ENCODE peak calls at places on chromosomes 4 and X, in nine cellular contexts. F is astrocyte of the spinal cord, U is pancreas, D is GM23338, T is spleen, G is left lung, B is fibroblast of lung, I is AG09319, Y is endothelial cell. Z is an unnamed sample.

GRCh38 chr4:185859106-185859505 is 47.1 kb upstream of the SORBS2 start:
- DNase-seq in B (no peak), T (no peak), G (no peak), D (no peak), U (no peak), Y (no peak), I (no peak), F (peak), Z (no peak)

GRCh38 chr4:109826719-109827118 is 1.1 kb upstream of the RRH start:
- DNase-seq in T (no peak), Y (no peak), G (no peak), D (peak), B (peak), I (no peak), U (no peak), F (peak), Z (no peak)

GRCh38 chr4:169724251-169724650 is 33.5 kb downstream of the HPF1 start:
- DNase-seq in B (peak), T (no peak), U (no peak), G (no peak), F (peak), I (no peak), D (peak), Y (no peak), Z (no peak)

GRCh38 chrX:74286950-74287349 is 17.0 kb upstream of the ZCCHC13 start:
- DNase-seq in U (no peak), T (no peak), I (peak), D (no peak), Y (no peak), G (no peak), F (peak), B (peak), Z (no peak)

GRCh38 chrX:123338240-123338639 is 154.2 kb downstream of the GRIA3 start:
- DNase-seq in Y (no peak), D (no peak), G (no peak), U (no peak), I (no peak), B (no peak), T (no peak), F (no peak), Z (no peak)

GRCh38 chr4:101039367-101039766 is 308.0 kb downstream of the PPP3CA start:
- DNase-seq in F (no peak), I (no peak), G (no peak), T (no peak), U (no peak), Y (no peak), D (no peak), B (no peak), Z (no peak)

GRCh38 chr4:69828828-69829227 is 31.1 kb downstream of the SULT1E1 start:
- DNase-seq in G (no peak), B (peak), T (no peak), D (no peak), F (peak), Y (no peak), I (no peak), U (no peak), Z (no peak)

GRCh38 chr4:23962462-23962861 is 72.6 kb upstream of the PPARGC1A start:
- DNase-seq in I (no peak), T (no peak), Y (no peak), B (no peak), F (no peak), G (no peak), D (no peak), U (no peak), Z (no peak)

GRCh38 chrX:77597511-77597910 is 150.3 kb downstream of the FGF16 start:
- DNase-seq in G (no peak), Y (no peak), T (no peak), U (no peak), D (no peak), F (no peak), I (no peak), B (no peak), Z (no peak)

GRCh38 chrX:111445485-111445884 is 33.5 kb upstream of the DCX start:
- DNase-seq in D (peak), B (peak), T (no peak), I (no peak), Y (peak), U (no peak), G (no peak), F (peak), Z (no peak)

GRCh38 chr4:75229783-75230570 is 284.2 kb downstream of the RCHY1 start:
- DNase-seq in Y (no peak), G (no peak), T (no peak), I (no peak), U (no peak), B (no peak), F (no peak), D (no peak), Z (no peak)

GRCh38 chr4:186854256-186854655 is 130.6 kb upstream of the FAT1 start:
- DNase-seq in G (no peak), F (no peak), T (no peak), U (no peak), Y (no peak), I (no peak), D (no peak), B (no peak), Z (no peak)

GRCh38 chrX:23797371-23798128 is 14.6 kb downstream of the SAT1 start:
- DNase-seq in Y (no peak), G (no peak), T (no peak), U (no peak), B (no peak), D (peak), F (no peak), I (no peak), Z (no peak)

GRCh38 chr4:142500966-142501365 is 345.1 kb downstream of the INPP4B start:
- DNase-seq in D (no peak), U (no peak), B (no peak), F (no peak), G (no peak), Y (no peak), I (no peak), T (no peak), Z (no peak)

GRCh38 chr4:54852061-54852460 is 194.3 kb downstream of the KIT start:
- DNase-seq in Y (no peak), G (no peak), I (no peak), T (no peak), F (no peak), B (no peak), D (no peak), U (no peak), Z (no peak)

GRCh38 chr4:41795796-41796195 is 47.3 kb upstream of the PHOX2B start:
- DNase-seq in U (no peak), I (no peak), Y (no peak), D (no peak), G (no peak), B (no peak), T (no peak), F (no peak), Z (no peak)

GRCh38 chrX:83416273-83416672 is 91.8 kb upstream of the POU3F4 start:
- DNase-seq in F (no peak), G (no peak), T (no peak), I (no peak), Y (no peak), D (peak), U (no peak), B (no peak), Z (no peak)

GRCh38 chr4:101126044-101126443 is 221.3 kb downstream of the PPP3CA start:
- DNase-seq in F (peak), Y (no peak), T (no peak), B (peak), D (no peak), G (no peak), U (no peak), I (no peak), Z (no peak)

GRCh38 chr4:159946983-159947645 is 844.2 kb downstream of the RAPGEF2 start:
- DNase-seq in D (peak), T (no peak), I (no peak), U (no peak), B (peak), G (no peak), F (peak), Y (no peak), Z (no peak)

GRCh38 chr4:151319490-151319889 is 5.9 kb downstream of the SH3D19 start:
- DNase-seq in F (no peak), I (no peak), G (no peak), D (no peak), Y (no peak), B (no peak), T (no peak), U (no peak), Z (no peak)

GRCh38 chr4:18192901-18193300 is 171.3 kb upstream of the LCORL start:
- DNase-seq in U (no peak), I (no peak), B (no peak), G (no peak), F (no peak), D (no peak), Y (no peak), T (no peak), Z (no peak)

GRCh38 chr4:33425916-33426315 is 2705.7 kb downstream of the PCDH7 start:
- DNase-seq in D (no peak), G (no peak), F (no peak), Y (no peak), T (no peak), I (no peak), U (no peak), B (no peak), Z (no peak)

DNA sequence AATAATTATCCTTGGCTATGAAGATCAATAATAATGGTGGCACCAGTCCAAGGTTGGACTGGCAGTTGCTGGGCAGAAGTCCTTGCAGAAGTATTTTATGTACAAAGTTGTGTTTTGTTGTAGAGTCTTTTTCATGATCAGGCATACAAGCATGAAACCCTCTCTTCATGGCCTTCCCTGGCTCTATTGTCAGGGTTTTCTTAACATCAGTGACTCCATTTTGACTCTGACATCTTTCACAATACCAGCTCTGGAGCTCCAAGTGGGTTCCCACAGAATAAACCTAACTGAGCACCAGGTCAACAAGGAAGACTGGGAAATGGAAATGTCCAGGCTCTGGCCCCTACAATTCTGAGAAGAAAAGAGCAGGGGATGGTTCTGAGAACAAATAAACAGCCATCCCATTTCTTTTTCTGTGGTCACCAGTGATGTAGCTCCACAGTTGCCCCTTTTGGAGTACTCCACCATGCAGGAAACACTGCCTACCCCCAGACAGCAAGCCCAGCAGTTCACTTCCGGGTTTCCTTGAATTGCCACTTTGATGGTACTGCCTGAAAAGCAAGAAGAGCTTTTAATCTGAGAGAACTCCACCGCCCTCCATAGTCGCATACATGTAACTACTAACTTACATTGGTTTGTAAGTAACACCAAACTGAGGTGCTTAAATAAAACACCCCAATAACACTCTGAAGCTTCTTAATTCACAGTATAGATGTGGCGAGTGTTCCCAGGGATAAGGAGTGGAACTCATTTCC is 53.5 kb upstream of the HPSE start:
- DNase-seq in D (peak), B (peak), I (no peak), T (no peak), U (no peak), G (no peak), Y (no peak), F (no peak), Z (no peak)
- TF ChIP-seq CTCF in D (peak), B (no peak), I (no peak), T (no peak), U (no peak), G (no peak), Y (no peak), F (no peak), Z (no peak)

GRCh38 chr4:82388405-82388804 is 14.6 kb upstream of the HNRNPD start:
- DNase-seq in F (no peak), G (no peak), T (no peak), U (no peak), D (no peak), B (no peak), Y (no peak), I (no peak), Z (no peak)
- TF ChIP-seq CTCF in F (no peak), G (no peak), T (no peak), U (no peak), D (no peak), B (no peak), Y (no peak), I (no peak), Z (no peak)

GRCh38 chr4:52015366-52015765 is 4.8 kb downstream of the LRRC66 start:
- DNase-seq in B (peak), G (no peak), D (peak), F (no peak), I (no peak), T (no peak), Y (no peak), U (no peak), Z (no peak)
- TF ChIP-seq CTCF in B (peak), G (no peak), D (peak), F (peak), I (no peak), T (no peak), Y (no peak), U (no peak), Z (peak)

GRCh38 chr4:634599-634985 is 9.2 kb downstream of the PDE6B start:
- DNase-seq in B (no peak), F (no peak), G (no peak), I (no peak), U (no peak), D (no peak), Y (no peak), T (peak), Z (peak)

GRCh38 chr4:632926-633325 is 7.6 kb downstream of the PDE6B start:
- DNase-seq in Y (no peak), I (no peak), D (no peak), T (no peak), G (no peak), U (no peak), F (no peak), B (no peak), Z (peak)

GRCh38 chr4:633406-633805 is 8.0 kb downstream of the PDE6B start:
- DNase-seq in D (no peak), Y (no peak), G (no peak), F (no peak), T (peak), U (no peak), B (no peak), I (no peak), Z (peak)

GRCh38 chr4:632391-632790 is 7.0 kb downstream of the PDE6B start:
- DNase-seq in I (no peak), Y (no peak), U (no peak), B (no peak), T (peak), F (no peak), G (no peak), D (no peak), Z (peak)

GRCh38 chr4:633976-634598 is 8.7 kb downstream of the PDE6B start:
- DNase-seq in D (no peak), G (no peak), T (peak), I (no peak), F (no peak), B (no peak), Y (no peak), U (no peak), Z (peak)
- TF ChIP-seq CTCF in D (no peak), G (no peak), T (no peak), I (no peak), F (no peak), B (no peak), Y (no peak), U (no peak), Z (no peak)

DNA sequence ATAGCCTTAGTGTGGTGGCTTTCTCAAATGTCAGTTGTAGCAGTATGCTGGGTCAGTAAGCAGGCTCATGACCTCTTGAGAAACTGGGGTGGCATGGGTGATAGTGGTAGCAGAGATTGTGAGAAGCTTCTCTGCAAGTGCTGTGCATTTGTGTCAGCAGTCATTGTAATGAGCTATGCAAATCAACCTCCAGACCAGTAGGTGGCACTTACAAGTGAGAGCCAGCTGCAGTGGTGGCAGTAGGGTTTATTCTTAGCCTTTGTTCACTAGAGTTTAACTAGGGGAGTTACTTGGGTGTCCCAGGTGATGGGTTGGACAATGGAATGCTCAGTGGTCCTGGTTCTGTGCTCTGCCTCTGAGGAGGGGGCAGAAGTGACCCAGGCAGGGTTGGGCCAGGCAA is 818.7 kb downstream of the PCDH7 start:
- DNase-seq in Y (no peak), B (no peak), D (peak), U (no peak), G (no peak), I (no peak), T (no peak), F (no peak), Z (no peak)
- TF ChIP-seq CTCF in Y (no peak), B (no peak), D (peak), U (no peak), G (no peak), I (no peak), T (no peak), F (no peak), Z (peak)

GRCh38 chrX:136954930-136955329 is 74.4 kb upstream of the RBMX start:
- DNase-seq in D (peak), G (no peak), B (peak), I (peak), Y (no peak), U (no peak), F (peak), T (no peak), Z (no peak)
- TF ChIP-seq CTCF in D (peak), G (no peak), B (peak), I (peak), Y (peak), U (peak), F (peak), T (peak), Z (peak)

DNA sequence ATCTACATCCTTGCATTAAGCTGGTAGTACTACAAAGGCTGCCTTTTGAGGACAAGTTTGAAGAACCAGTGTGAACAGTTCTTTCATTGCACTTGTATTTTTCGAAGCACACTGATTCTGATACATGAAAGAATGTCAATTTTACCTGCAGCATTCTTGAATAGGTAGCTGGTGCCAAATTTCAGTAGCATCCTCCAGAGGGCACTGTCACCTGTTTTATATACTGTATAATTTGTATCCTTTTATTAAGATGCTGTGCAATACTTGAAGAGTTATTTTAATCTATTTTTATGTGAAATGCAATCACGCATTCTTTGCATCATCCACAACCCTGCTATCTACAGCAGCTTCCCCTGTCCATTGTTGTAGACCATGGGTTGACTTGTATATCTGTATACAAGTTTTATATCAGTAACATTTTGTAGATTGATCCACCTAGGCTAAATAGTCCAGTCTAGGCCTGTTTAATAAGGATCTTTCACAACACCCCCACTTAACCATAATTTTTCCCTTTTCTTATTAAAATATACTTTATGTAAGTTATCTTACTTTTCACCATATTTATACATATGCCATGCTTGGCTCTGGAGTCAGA is 325.7 kb downstream of the PCDH7 start:
- DNase-seq in D (peak), G (no peak), B (peak), Y (peak), U (no peak), T (no peak), I (no peak), F (peak), Z (no peak)
- TF ChIP-seq CTCF in D (peak), G (no peak), B (peak), Y (peak), U (peak), T (peak), I (peak), F (peak), Z (peak)

DNA sequence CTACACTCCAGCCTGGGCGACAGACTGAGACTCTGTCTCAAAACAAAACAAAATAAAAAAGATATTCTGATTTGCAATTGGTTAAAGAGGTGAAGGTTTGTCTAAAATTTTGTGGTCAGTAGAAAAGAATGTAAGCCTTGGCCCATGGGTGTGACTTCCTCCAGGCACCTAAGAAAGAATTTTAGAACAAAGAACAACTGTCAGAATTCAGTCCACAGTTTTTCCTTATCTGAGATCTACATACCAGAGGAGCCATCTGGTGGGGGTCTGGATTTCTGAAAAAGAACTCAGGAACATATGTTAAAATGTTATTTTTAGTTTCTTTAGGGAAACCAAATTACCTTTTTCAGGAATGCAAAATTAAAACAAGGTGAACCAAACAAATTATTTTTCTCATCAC is 434.1 kb downstream of the ANKRD50 start:
- DNase-seq in Y (no peak), I (no peak), T (no peak), B (peak), U (no peak), F (peak), G (no peak), D (no peak), Z (no peak)
- TF ChIP-seq CTCF in Y (no peak), I (no peak), T (no peak), B (no peak), U (no peak), F (no peak), G (no peak), D (no peak), Z (peak)

DNA sequence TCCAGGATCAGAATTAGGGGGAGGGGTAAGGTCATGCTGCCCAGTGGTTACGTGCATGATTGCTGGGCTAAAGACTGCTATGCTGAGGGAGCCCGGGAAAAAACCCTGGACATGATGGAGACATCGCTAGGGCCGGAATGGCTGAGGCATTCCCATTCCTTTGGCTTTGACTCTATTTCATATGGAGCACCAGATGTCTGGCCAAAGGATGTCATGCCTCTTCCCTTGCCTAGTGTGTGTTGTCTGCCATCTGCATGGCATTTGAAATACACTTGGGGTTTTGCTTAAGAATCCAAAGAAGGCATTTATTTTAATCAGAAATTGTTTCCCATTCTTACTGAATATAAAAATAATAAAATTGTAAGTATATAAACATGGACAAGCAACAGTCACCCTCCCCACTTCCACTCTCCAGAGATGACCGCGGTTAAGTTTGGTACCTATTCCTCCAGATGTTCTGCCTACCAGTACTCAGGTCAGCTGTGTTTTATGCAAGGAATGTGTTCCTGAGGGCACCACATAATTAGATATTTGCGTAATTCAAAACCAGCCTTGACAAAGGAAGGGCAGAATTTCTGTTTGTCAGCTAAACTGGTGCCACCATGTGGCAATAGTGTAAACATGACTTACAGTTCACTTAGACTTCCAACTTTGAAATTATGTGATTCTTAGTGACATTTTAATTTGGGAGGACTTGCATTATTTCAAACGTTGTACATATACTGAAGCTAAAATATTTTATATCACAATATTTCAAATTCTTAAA is 105.9 kb downstream of the CT47B1 start:
- DNase-seq in B (peak), D (peak), T (no peak), G (no peak), Y (no peak), I (peak), F (peak), U (no peak), Z (no peak)
- TF ChIP-seq CTCF in B (peak), D (peak), T (peak), G (no peak), Y (no peak), I (peak), F (peak), U (no peak), Z (peak)